ENCODE peak calls at places on chromosomes 11 and 22, in four cellular contexts. J is left lung, C is adrenal gland, E is COR-L47. V is an unnamed sample.

GRCh38 chr22:45284705-45285305 is at the start of gene UPK3A:
- DNase-seq in J (peak), C (peak), E (no peak), V (peak)

GRCh38 chr22:26367402-26368245 is 61.4 kb upstream of the ASPHD2 start:
- DNase-seq in C (peak), J (no peak), E (peak), V (peak)

GRCh38 chr22:24506802-24507438 is 11.8 kb downstream of the UPB1 start:
- DNase-seq in J (no peak), C (no peak), E (peak), V (no peak)

GRCh38 chr11:16248248-16248647 is 108.1 kb downstream of the SOX6 start:
- DNase-seq in C (no peak), E (no peak), J (no peak), V (no peak)

GRCh38 chr22:20084547-20085413 is 4.7 kb downstream of the DGCR8 start:
- DNase-seq in J (peak), E (peak), C (peak), V (no peak)

GRCh38 chr11:4495487-4495886 is 13.0 kb downstream of the OR52K1 start:
- DNase-seq in C (no peak), J (no peak), E (no peak), V (no peak)

GRCh38 chr11:32023370-32023964 is 67.4 kb upstream of the RCN1 start:
- DNase-seq in J (no peak), E (no peak), C (no peak), V (no peak)

GRCh38 chr22:50182176-50183081 is 3.3 kb upstream of the TRABD start:
- DNase-seq in J (peak), E (no peak), C (peak), V (no peak)

GRCh38 chr11:118338637-118339061 is 3.9 kb downstream of the CD3D start:
- DNase-seq in C (no peak), J (no peak), E (no peak), V (peak)

GRCh38 chr11:109514313-109515018 is 92.5 kb downstream of the C11orf87 start:
- DNase-seq in J (no peak), E (no peak), C (no peak), V (no peak)

GRCh38 chr11:1453611-1454386 is 32.8 kb downstream of the MOB2 start:
- DNase-seq in J (no peak), C (no peak), E (peak), V (peak)

GRCh38 chr11:123430736-123431356 is 777 bp downstream of the GRAMD1B start:
- DNase-seq in E (peak), J (peak), C (peak), V (peak)

GRCh38 chr11:96073536-96073935 is 149.6 kb upstream of the MTMR2 start:
- DNase-seq in E (no peak), J (no peak), C (no peak), V (peak)

GRCh38 chr11:61699737-61700160 is 19.6 kb downstream of the DAGLA start:
- DNase-seq in J (no peak), C (peak), E (peak), V (peak)

GRCh38 chr11:131064373-131064991 is 148.2 kb upstream of the SNX19 start:
- DNase-seq in E (peak), C (peak), J (peak), V (peak)

GRCh38 chr11:46107780-46108179 is 13.5 kb downstream of the PHF21A start:
- DNase-seq in C (no peak), J (no peak), E (no peak), V (no peak)

GRCh38 chr11:35420371-35420770 is 1.0 kb upstream of the SLC1A2 start:
- DNase-seq in E (no peak), C (no peak), J (peak), V (no peak)

GRCh38 chr11:12029738-12030363 is 21.4 kb upstream of the DKK3 start:
- DNase-seq in C (no peak), J (no peak), E (no peak), V (no peak)

GRCh38 chr22:27715078-27715477 is 86.5 kb downstream of the MN1 start:
- DNase-seq in E (peak), C (peak), J (peak), V (no peak)

GRCh38 chr11:44619931-44620725 is 54.7 kb downstream of the CD82 start:
- DNase-seq in E (no peak), J (peak), C (no peak), V (peak)

GRCh38 chr11:95337175-95337957 is 106.4 kb upstream of the SESN3 start:
- DNase-seq in J (peak), C (peak), E (no peak), V (peak)

GRCh38 chr22:24997023-24997422 is 44.5 kb downstream of the KIAA1671 start:
- DNase-seq in E (no peak), C (no peak), J (no peak), V (no peak)

GRCh38 chr11:2468363-2469240 is 23.8 kb downstream of the KCNQ1 start:
- DNase-seq in E (no peak), C (no peak), J (no peak), V (no peak)

GRCh38 chr11:57459112-57460016 is 964 bp upstream of the RTN4RL2 start:
- DNase-seq in J (peak), E (no peak), C (no peak), V (no peak)

GRCh38 chr11:69479591-69480271 is 1.7 kb upstream of the LINC01488 start:
- DNase-seq in J (peak), E (no peak), C (no peak), V (peak)

GRCh38 chr22:25627271-25627848 is 62.9 kb downstream of the GRK3 start:
- DNase-seq in J (no peak), E (no peak), C (no peak), V (no peak)

GRCh38 chr11:88552377-88553029 is 215.0 kb upstream of the CTSC start:
- DNase-seq in E (no peak), C (peak), J (peak), V (peak)

GRCh38 chr11:70532728-70533127 is 134.4 kb downstream of the CTTN start:
- DNase-seq in C (no peak), E (no peak), J (no peak), V (no peak)

V was measured in mucosa of gallbladder.